ENCODE peak calls at places on chromosomes 4 and X, in five cellular contexts. One of them, this sample, is unnamed.

GRCh38 chr4:169791527-169792156 is 33.9 kb upstream of the HPF1 start:
- DNase-seq in GM23248: peak; percentile 86
- DNase-seq in hepatocyte: peak; percentile 78
- DNase-seq in GM23338: peak; percentile 73
- DNase-seq in neural progenitor cell: peak; percentile 81
- DNase-seq in this sample: no peak

GRCh38 chrX:113644426-113644825 is 803.8 kb upstream of the AMOT start:
- DNase-seq in GM23248: peak; percentile 74
- DNase-seq in hepatocyte: no peak
- DNase-seq in GM23338: no peak
- DNase-seq in neural progenitor cell: no peak
- DNase-seq in this sample: no peak

GRCh38 chrX:22041931-22042530 is 9.9 kb downstream of the PHEX start:
- DNase-seq in GM23248: no peak
- DNase-seq in hepatocyte: no peak
- DNase-seq in GM23338: no peak
- DNase-seq in neural progenitor cell: no peak
- DNase-seq in this sample: no peak

GRCh38 chrX:132452911-132453550 is 35.8 kb downstream of the MBNL3 start:
- DNase-seq in GM23248: no peak
- DNase-seq in hepatocyte: no peak
- DNase-seq in GM23338: no peak
- DNase-seq in neural progenitor cell: no peak
- DNase-seq in this sample: no peak

GRCh38 chr4:165398570-165398969 is 19.8 kb downstream of the CPE start:
- DNase-seq in GM23248: peak; percentile 19
- DNase-seq in hepatocyte: peak; percentile 27
- DNase-seq in GM23338: peak; percentile 67
- DNase-seq in neural progenitor cell: peak; percentile 35
- DNase-seq in this sample: no peak

GRCh38 chr4:96472103-96472867 is 632.4 kb downstream of the PDHA2 start:
- DNase-seq in GM23248: no peak
- DNase-seq in hepatocyte: no peak
- DNase-seq in GM23338: no peak
- DNase-seq in neural progenitor cell: no peak
- DNase-seq in this sample: no peak

GRCh38 chr4:8435656-8436121 is 4.8 kb downstream of the ACOX3 start:
- DNase-seq in GM23248: peak; percentile 21
- DNase-seq in hepatocyte: no peak
- DNase-seq in GM23338: peak; percentile 18
- DNase-seq in neural progenitor cell: no peak
- DNase-seq in this sample: peak; percentile 80

GRCh38 chrX:50853399-50853798 is 39.4 kb upstream of the SHROOM4 start:
- DNase-seq in GM23248: no peak
- DNase-seq in hepatocyte: no peak
- DNase-seq in GM23338: no peak
- DNase-seq in neural progenitor cell: no peak
- DNase-seq in this sample: no peak

GRCh38 chr4:168059251-168059650 is 33.1 kb upstream of the ANXA10 start:
- DNase-seq in GM23248: peak; percentile 53
- DNase-seq in hepatocyte: no peak
- DNase-seq in GM23338: no peak
- DNase-seq in neural progenitor cell: no peak
- DNase-seq in this sample: no peak

GRCh38 chr4:181613210-181613609 is 630.0 kb upstream of the TENM3 start:
- DNase-seq in GM23248: no peak
- DNase-seq in hepatocyte: no peak
- DNase-seq in GM23338: no peak
- DNase-seq in neural progenitor cell: no peak
- DNase-seq in this sample: no peak

GRCh38 chrX:50067435-50068292 is 133.1 kb downstream of the AKAP4 start:
- DNase-seq in GM23248: no peak
- DNase-seq in hepatocyte: peak; percentile 80
- DNase-seq in GM23338: peak; percentile 79
- DNase-seq in neural progenitor cell: peak; percentile 80
- DNase-seq in this sample: no peak

GRCh38 chrX:139126493-139126892 is 404.0 kb upstream of the F9 start:
- DNase-seq in GM23248: peak; percentile 37
- DNase-seq in hepatocyte: peak; percentile 66
- DNase-seq in GM23338: peak; percentile 82
- DNase-seq in neural progenitor cell: peak; percentile 65
- DNase-seq in this sample: peak; percentile 49

GRCh38 chrX:153537526-153538295 is 20.3 kb downstream of the ATP2B3 start:
- DNase-seq in GM23248: no peak
- DNase-seq in hepatocyte: no peak
- DNase-seq in GM23338: no peak
- DNase-seq in neural progenitor cell: no peak
- DNase-seq in this sample: no peak

GRCh38 chr4:70734168-70734954 is 12.6 kb downstream of the RUFY3 start:
- DNase-seq in GM23248: peak; percentile 73
- DNase-seq in hepatocyte: no peak
- DNase-seq in GM23338: no peak
- DNase-seq in neural progenitor cell: peak; percentile 16
- DNase-seq in this sample: peak; percentile 91

GRCh38 chr4:145279122-145279960 is 99.0 kb upstream of the OTUD4 start:
- DNase-seq in GM23248: peak; percentile 92
- DNase-seq in hepatocyte: no peak
- DNase-seq in GM23338: no peak
- DNase-seq in neural progenitor cell: no peak
- DNase-seq in this sample: no peak

GRCh38 chrX:15903186-15903681 is 48.6 kb upstream of the AP1S2 start:
- DNase-seq in GM23248: no peak
- DNase-seq in hepatocyte: no peak
- DNase-seq in GM23338: no peak
- DNase-seq in neural progenitor cell: no peak
- DNase-seq in this sample: peak; percentile 83

GRCh38 chr4:147481577-147482109 is 746 bp downstream of the EDNRA start:
- DNase-seq in GM23248: peak; percentile 44
- DNase-seq in hepatocyte: peak; percentile 25
- DNase-seq in GM23338: peak; percentile 60
- DNase-seq in neural progenitor cell: peak; percentile 50
- DNase-seq in this sample: no peak

GRCh38 chr4:109434007-109434792 is 585 bp downstream of the SEC24B start:
- DNase-seq in GM23248: peak; percentile 66
- DNase-seq in hepatocyte: peak; percentile 41
- DNase-seq in GM23338: peak; percentile 50
- DNase-seq in neural progenitor cell: peak; percentile 59
- DNase-seq in this sample: peak; percentile 19

GRCh38 chr4:108774809-108775530 is 12.1 kb upstream of the ETNPPL start:
- DNase-seq in GM23248: peak; percentile 31
- DNase-seq in hepatocyte: no peak
- DNase-seq in GM23338: peak; percentile 12
- DNase-seq in neural progenitor cell: no peak
- DNase-seq in this sample: no peak

GRCh38 chrX:21738145-21738949 is 19.6 kb downstream of the SMPX start:
- DNase-seq in GM23248: no peak
- DNase-seq in hepatocyte: peak; percentile 18
- DNase-seq in GM23338: peak; percentile 83
- DNase-seq in neural progenitor cell: peak; percentile 73
- DNase-seq in this sample: no peak

GRCh38 chr4:130172156-130172555 is 1076.2 kb downstream of the C4orf33 start:
- DNase-seq in GM23248: no peak
- DNase-seq in hepatocyte: no peak
- DNase-seq in GM23338: no peak
- DNase-seq in neural progenitor cell: no peak
- DNase-seq in this sample: no peak

GRCh38 chr4:183186803-183187202 is 87.7 kb downstream of the WWC2 start:
- DNase-seq in GM23248: no peak
- DNase-seq in hepatocyte: no peak
- DNase-seq in GM23338: no peak
- DNase-seq in neural progenitor cell: no peak
- DNase-seq in this sample: no peak

GRCh38 chr4:163048447-163048846 is 118.2 kb downstream of the NAF1 start:
- DNase-seq in GM23248: peak; percentile 67
- DNase-seq in hepatocyte: peak; percentile 47
- DNase-seq in GM23338: peak; percentile 75
- DNase-seq in neural progenitor cell: peak; percentile 47
- DNase-seq in this sample: peak; percentile 61

GRCh38 chrX:11040976-11041375 is 70.2 kb upstream of the HCCS start:
- DNase-seq in GM23248: no peak
- DNase-seq in hepatocyte: no peak
- DNase-seq in GM23338: no peak
- DNase-seq in neural progenitor cell: no peak
- DNase-seq in this sample: no peak

GRCh38 chr4:84530449-84530848 is 31.4 kb upstream of the NKX6-1 start:
- DNase-seq in GM23248: peak; percentile 14
- DNase-seq in hepatocyte: peak; percentile 12
- DNase-seq in GM23338: no peak
- DNase-seq in neural progenitor cell: no peak
- DNase-seq in this sample: no peak

GRCh38 chr4:154511990-154512389 is 20.4 kb upstream of the DCHS2 start:
- DNase-seq in GM23248: no peak
- DNase-seq in hepatocyte: no peak
- DNase-seq in GM23338: no peak
- DNase-seq in neural progenitor cell: no peak
- DNase-seq in this sample: no peak

GRCh38 chr4:10529256-10529890 is 72.1 kb upstream of the ZNF518B start:
- DNase-seq in GM23248: peak; percentile 37
- DNase-seq in hepatocyte: peak; percentile 10
- DNase-seq in GM23338: no peak
- DNase-seq in neural progenitor cell: no peak
- DNase-seq in this sample: no peak

GRCh38 chrX:44245730-44246129 is 97.7 kb downstream of the EFHC2 start:
- DNase-seq in GM23248: no peak
- DNase-seq in hepatocyte: no peak
- DNase-seq in GM23338: no peak
- DNase-seq in neural progenitor cell: no peak
- DNase-seq in this sample: no peak

GRCh38 chr4:126890994-126891393 is 741.8 kb upstream of the INTU start:
- DNase-seq in GM23248: peak; percentile 30
- DNase-seq in hepatocyte: peak; percentile 7
- DNase-seq in GM23338: no peak
- DNase-seq in neural progenitor cell: peak; percentile 2
- DNase-seq in this sample: no peak

GRCh38 chr4:24557036-24558022 is 27.0 kb downstream of the DHX15 start:
- DNase-seq in GM23248: peak; percentile 56
- DNase-seq in hepatocyte: peak; percentile 12
- DNase-seq in GM23338: no peak
- DNase-seq in neural progenitor cell: no peak
- DNase-seq in this sample: no peak

GRCh38 chr4:83219344-83219990 is 65.1 kb downstream of the COQ2 start:
- DNase-seq in GM23248: peak; percentile 31
- DNase-seq in hepatocyte: no peak
- DNase-seq in GM23338: no peak
- DNase-seq in neural progenitor cell: no peak
- DNase-seq in this sample: peak; percentile 94

GRCh38 chr4:16464651-16465050 is 238.4 kb upstream of the TAPT1 start:
- DNase-seq in GM23248: peak; percentile 22
- DNase-seq in hepatocyte: no peak
- DNase-seq in GM23338: no peak
- DNase-seq in neural progenitor cell: no peak
- DNase-seq in this sample: no peak
- TF ChIP-seq EZH2phosphoT487 in GM23248: no peak
- TF ChIP-seq EZH2phosphoT487 in hepatocyte: no peak
- TF ChIP-seq EZH2phosphoT487 in GM23338: no peak
- TF ChIP-seq EZH2phosphoT487 in neural progenitor cell: no peak
- TF ChIP-seq EZH2phosphoT487 in this sample: no peak

GRCh38 chrX:107429090-107429489 is 20.4 kb upstream of the FRMPD3 start:
- DNase-seq in GM23248: peak; percentile 16
- DNase-seq in hepatocyte: no peak
- DNase-seq in GM23338: peak; percentile 42
- DNase-seq in neural progenitor cell: peak; percentile 13
- DNase-seq in this sample: peak; percentile 50
- TF ChIP-seq EZH2phosphoT487 in GM23248: no peak
- TF ChIP-seq EZH2phosphoT487 in hepatocyte: no peak
- TF ChIP-seq EZH2phosphoT487 in GM23338: no peak
- TF ChIP-seq EZH2phosphoT487 in neural progenitor cell: no peak
- TF ChIP-seq EZH2phosphoT487 in this sample: no peak

DNA sequence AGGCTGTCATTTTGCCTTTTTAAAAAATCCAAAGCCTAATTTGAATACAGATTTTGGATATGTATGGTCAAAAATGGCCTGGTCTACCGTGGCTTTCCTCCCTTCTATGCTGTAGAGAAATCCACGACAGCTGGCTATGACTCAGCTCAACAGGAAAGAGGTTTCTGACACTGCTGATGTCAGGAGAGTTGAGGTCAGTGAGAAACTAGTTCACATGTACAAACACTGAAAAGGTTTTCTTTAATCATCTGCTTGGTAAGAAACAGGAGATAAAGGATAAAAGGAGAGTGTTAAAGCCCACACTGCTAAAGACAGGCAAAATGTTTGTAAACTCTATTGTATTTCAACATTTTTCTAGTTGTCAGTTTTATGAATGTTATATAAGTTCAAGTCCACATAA is 113.9 kb downstream of the NYX start:
- DNase-seq in GM23248: peak; percentile 85
- DNase-seq in hepatocyte: peak; percentile 40
- DNase-seq in GM23338: no peak
- DNase-seq in neural progenitor cell: no peak
- DNase-seq in this sample: peak; percentile 86
- TF ChIP-seq EZH2phosphoT487 in GM23248: no peak
- TF ChIP-seq EZH2phosphoT487 in hepatocyte: no peak
- TF ChIP-seq EZH2phosphoT487 in GM23338: no peak
- TF ChIP-seq EZH2phosphoT487 in neural progenitor cell: no peak
- TF ChIP-seq EZH2phosphoT487 in this sample: no peak

GRCh38 chr4:14620567-14621138 is 381.6 kb upstream of the CPEB2 start:
- DNase-seq in GM23248: no peak
- DNase-seq in hepatocyte: no peak
- DNase-seq in GM23338: peak; percentile 53
- DNase-seq in neural progenitor cell: peak; percentile 51
- DNase-seq in this sample: no peak

GRCh38 chr4:14627038-14627437 is 375.2 kb upstream of the CPEB2 start:
- DNase-seq in GM23248: no peak
- DNase-seq in hepatocyte: no peak
- DNase-seq in GM23338: no peak
- DNase-seq in neural progenitor cell: no peak
- DNase-seq in this sample: no peak

DNA sequence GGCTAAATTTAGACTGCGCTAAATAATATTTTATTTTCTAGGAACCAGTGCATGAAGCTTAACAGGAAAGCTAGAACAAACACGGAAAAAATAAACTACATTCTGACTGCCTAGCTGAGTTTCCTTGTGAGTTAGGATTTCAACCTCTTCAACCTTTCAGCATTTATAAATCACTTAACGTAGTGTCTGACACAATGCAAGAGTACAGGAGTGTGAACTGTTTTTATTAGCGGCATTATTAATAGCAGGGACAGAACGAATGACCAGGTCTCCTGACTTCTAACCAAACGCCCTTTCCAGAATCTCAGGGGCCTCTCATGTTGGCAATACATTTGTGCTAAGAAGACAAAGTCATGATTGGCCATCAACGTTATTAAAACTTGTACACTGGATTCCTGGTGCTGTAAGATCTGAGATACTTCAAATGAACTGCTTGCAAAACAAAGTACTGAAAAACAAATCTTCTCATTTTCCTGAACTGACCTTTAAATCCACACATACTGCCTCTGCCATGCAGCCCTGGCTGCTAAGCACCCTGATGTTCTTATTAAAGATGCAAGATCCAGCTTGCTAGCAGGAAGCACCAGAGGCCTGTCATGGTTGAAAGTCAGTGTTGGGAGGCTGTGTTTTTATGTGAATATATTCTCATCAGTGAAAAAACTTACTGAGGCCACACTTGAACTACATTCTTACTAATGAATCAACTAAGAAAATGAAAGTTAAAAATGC is 380.4 kb upstream of the CPEB2 start:
- DNase-seq in GM23248: no peak
- DNase-seq in hepatocyte: no peak
- DNase-seq in GM23338: no peak
- DNase-seq in neural progenitor cell: no peak
- DNase-seq in this sample: no peak
- TF ChIP-seq EZH2phosphoT487 in GM23248: no peak
- TF ChIP-seq EZH2phosphoT487 in hepatocyte: no peak
- TF ChIP-seq EZH2phosphoT487 in GM23338: no peak
- TF ChIP-seq EZH2phosphoT487 in neural progenitor cell: no peak
- TF ChIP-seq EZH2phosphoT487 in this sample: no peak